ENCODE peak calls at places on chromosomes 6 and 20, in four cellular contexts. L, O, U and P are unnamed samples.

GRCh38 chr6:169165561-169166300 is 87.9 kb downstream of the THBS2 start:
- DNase-seq in L (no peak), O (no peak), U (no peak), P (no peak)

GRCh38 chr6:156425374-156425773 is 351.8 kb upstream of the ARID1B start:
- DNase-seq in L (no peak), O (no peak), U (no peak), P (peak; percentile 81)

GRCh38 chr20:52056203-52057062 is 135.1 kb downstream of the ZFP64 start:
- DNase-seq in L (no peak), O (no peak), U (no peak), P (peak; percentile 91)

GRCh38 chr20:46357030-46357514 is 48.8 kb upstream of the CDH22 start:
- DNase-seq in L (no peak), O (no peak), U (no peak), P (no peak)

GRCh38 chr20:44111712-44112335 is 75.2 kb downstream of the JPH2 start:
- DNase-seq in L (no peak), O (no peak), U (no peak), P (peak; percentile 50)

GRCh38 chr20:23161968-23162696 is 76.0 kb upstream of the CD93 start:
- DNase-seq in L (no peak), O (peak; percentile 24), U (no peak), P (no peak)

GRCh38 chr6:111657146-111657545 is 51.5 kb upstream of the TRAF3IP2 start:
- DNase-seq in L (no peak), O (no peak), U (no peak), P (peak; percentile 75)

GRCh38 chr20:14775778-14776177 is 438.4 kb upstream of the FLRT3 start:
- DNase-seq in L (no peak), O (no peak), U (no peak), P (peak; percentile 69)

GRCh38 chr6:157401734-157402338 is 20.8 kb downstream of the ZDHHC14 start:
- DNase-seq in L (no peak), O (no peak), U (no peak), P (no peak)

GRCh38 chr20:24762791-24763350 is 186.2 kb upstream of the CST7 start:
- DNase-seq in L (no peak), O (no peak), U (no peak), P (no peak)

GRCh38 chr20:19909696-19910095 is 107.5 kb upstream of the NAA20 start:
- DNase-seq in L (no peak), O (no peak), U (peak; percentile 10), P (peak; percentile 59)

GRCh38 chr6:138162104-138162946 is 586 bp downstream of the ARFGEF3 start:
- DNase-seq in L (no peak), O (no peak), U (no peak), P (peak; percentile 13)

GRCh38 chr6:8579372-8579771 is 144.0 kb upstream of the SLC35B3 start:
- DNase-seq in L (no peak), O (no peak), U (no peak), P (no peak)

GRCh38 chr6:131822119-131822518 is 14.3 kb downstream of the ENPP1 start:
- DNase-seq in L (no peak), O (no peak), U (no peak), P (no peak)

GRCh38 chr6:37516076-37516919 is 16.6 kb upstream of the CCDC167 start:
- DNase-seq in L (peak; percentile 85), O (peak; percentile 94), U (peak; percentile 52), P (no peak)

GRCh38 chr6:133551847-133552331 is 310.7 kb downstream of the EYA4 start:
- DNase-seq in L (no peak), O (no peak), U (no peak), P (peak; percentile 92)

GRCh38 chr6:148996815-148997214 is 250.0 kb downstream of the UST start:
- DNase-seq in L (no peak), O (no peak), U (no peak), P (no peak)

GRCh38 chr20:1118336-1119127 is at the start of gene PSMF1:
- DNase-seq in L (peak; percentile 95), O (peak; percentile 91), U (peak; percentile 83), P (peak; percentile 95)

GRCh38 chr6:88749849-88750248 is 213.6 kb downstream of the RNGTT start:
- DNase-seq in L (no peak), O (no peak), U (no peak), P (no peak)

GRCh38 chr6:157298325-157298724 is 25.0 kb downstream of the TMEM242 start:
- DNase-seq in L (no peak), O (no peak), U (no peak), P (no peak)

GRCh38 chr20:62266340-62266739 is 28.0 kb downstream of the OSBPL2 start:
- DNase-seq in L (no peak), O (no peak), U (no peak), P (no peak)